ENCODE peak calls at places on chromosomes 13 and 19, in four cellular contexts. K, L, V and Z are unnamed samples. For H3K9me3, the result is how much of the 10 kb centered on the place peaks cover.

GRCh38 chr13:39779337-39780270 is 124.1 kb downstream of the COG6 start:
- DNase-seq in K (no peak), V (no peak), L (no peak), Z (no peak)

GRCh38 chr13:43516401-43516826 is 270.4 kb downstream of the ENOX1 start:
- DNase-seq in L (no peak), K (no peak), V (no peak), Z (no peak)

GRCh38 chr19:7657047-7657779 is 11.6 kb upstream of the RETN start:
- DNase-seq in V (no peak), K (no peak), L (no peak), Z (no peak)

GRCh38 chr19:42461700-42462324 is 19.1 kb upstream of the CXCL17 start:
- DNase-seq in L (no peak), K (no peak), V (peak), Z (no peak)

GRCh38 chr13:97028441-97029299 is 34.4 kb upstream of the OXGR1 start:
- DNase-seq in V (peak), K (peak), L (no peak), Z (peak)

GRCh38 chr13:31631716-31632115 is 107.6 kb upstream of the RXFP2 start:
- DNase-seq in V (no peak), K (no peak), L (no peak), Z (no peak)

GRCh38 chr13:66951426-66951825 is 278.7 kb downstream of the PCDH9 start:
- DNase-seq in K (no peak), L (no peak), V (no peak), Z (no peak)

GRCh38 chr13:44132710-44133109 is 240.9 kb upstream of the SERP2 start:
- DNase-seq in V (no peak), K (no peak), L (no peak), Z (no peak)

GRCh38 chr19:3573162-3573857 is 566 bp downstream of the HMG20B start:
- DNase-seq in L (no peak), K (peak), V (no peak), Z (no peak)

GRCh38 chr19:39401549-39402416 is 4.9 kb upstream of the ZFP36 start:
- DNase-seq in K (no peak), L (no peak), V (peak), Z (no peak)

GRCh38 chr19:55265173-55265572 is 6.4 kb upstream of the PPP6R1 start:
- DNase-seq in K (no peak), V (no peak), L (no peak), Z (no peak)

GRCh38 chr13:95858286-95859075 is 181.5 kb downstream of the DNAJC3 start:
- DNase-seq in V (no peak), L (no peak), K (no peak), Z (no peak)

GRCh38 chr13:108980237-108980636 is 350.8 kb downstream of the MYO16 start:
- DNase-seq in L (no peak), V (no peak), K (no peak), Z (no peak)

GRCh38 chr13:19713186-19713965 is 69.4 kb downstream of the PSPC1 start:
- DNase-seq in V (no peak), L (peak), K (no peak), Z (no peak)

GRCh38 chr13:67283602-67284001 is 53.5 kb upstream of the PCDH9 start:
- DNase-seq in L (no peak), V (peak), K (no peak), Z (no peak)

GRCh38 chr13:108034909-108035308 is 180.4 kb downstream of the LIG4 start:
- DNase-seq in K (no peak), L (no peak), V (no peak), Z (no peak)

GRCh38 chr13:102905905-102906304 is 60.1 kb downstream of the ERCC5 start:
- DNase-seq in L (no peak), V (no peak), K (no peak), Z (no peak)

GRCh38 chr13:61927648-61928047 is 512.0 kb upstream of the PCDH20 start:
- DNase-seq in K (no peak), L (no peak), V (no peak), Z (no peak)

GRCh38 chr19:55552620-55553019 is 7.3 kb upstream of the SBK3 start:
- DNase-seq in K (no peak), V (peak), L (no peak), Z (no peak)

GRCh38 chr13:30576528-30576927 is 41.2 kb upstream of the USPL1 start:
- DNase-seq in V (peak), K (no peak), L (no peak), Z (no peak)

GRCh38 chr13:113328851-113329250 is 31.8 kb downstream of the LAMP1 start:
- DNase-seq in K (no peak), V (no peak), L (no peak), Z (no peak)

GRCh38 chr13:95212962-95213850 is 88.0 kb downstream of the ABCC4 start:
- DNase-seq in L (no peak), V (no peak), K (no peak), Z (no peak)

GRCh38 chr19:40806385-40807146 is 7.6 kb downstream of the EGLN2 start:
- DNase-seq in K (peak), V (peak), L (no peak), Z (peak)

GRCh38 chr13:84243340-84243739 is 361.1 kb upstream of the SLITRK1 start:
- DNase-seq in V (no peak), K (no peak), L (no peak), Z (no peak)

GRCh38 chr19:39937094-39937493 is 2.7 kb upstream of the FCGBP start:
- DNase-seq in V (no peak), K (no peak), L (peak), Z (no peak)

GRCh38 chr19:17950310-17951150 is 16.4 kb upstream of the KCNN1 start:
- DNase-seq in L (no peak), V (no peak), K (peak), Z (no peak)

GRCh38 chr13:67466569-67466968 is 236.4 kb upstream of the PCDH9 start:
- DNase-seq in L (no peak), V (no peak), K (no peak), Z (no peak)

GRCh38 chr13:19836472-19836871 is 27.0 kb downstream of the ZMYM5 start:
- DNase-seq in V (no peak), K (no peak), L (no peak), Z (no peak)

GRCh38 chr19:2578391-2578826 is 102.5 kb downstream of the GADD45B start:
- DNase-seq in V (no peak), K (peak), L (no peak), Z (no peak)

GRCh38 chr13:113837554-113838355 is 26.1 kb downstream of the GAS6 start:
- DNase-seq in L (no peak), V (peak), K (no peak), Z (peak)

GRCh38 chr13:69423844-69424243 is 683.8 kb upstream of the ATXN8OS start:
- DNase-seq in L (no peak), K (no peak), V (no peak), Z (no peak)

DNA sequence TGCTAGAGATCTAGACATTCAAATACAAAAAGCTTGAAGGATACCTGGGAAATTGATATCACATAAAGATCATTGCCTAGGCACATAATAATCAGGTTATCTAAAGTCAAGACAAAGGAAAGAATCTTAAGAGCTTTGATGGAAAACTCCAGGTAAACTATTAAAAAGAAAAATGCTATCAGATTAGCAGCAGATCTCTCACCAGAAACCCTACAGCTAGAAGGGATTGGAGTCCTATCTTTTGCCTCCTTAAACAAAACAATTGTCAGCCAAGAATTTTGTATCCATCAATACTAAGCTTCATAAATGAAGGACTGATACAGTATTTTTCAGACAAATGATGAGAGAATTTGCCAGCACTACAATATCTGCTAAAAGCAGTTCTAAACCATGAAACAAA is 682.4 kb upstream of the ATXN8OS start:
- DNase-seq in K (no peak), V (no peak), L (no peak), Z (no peak)
- H3K9me3 ChIP-seq in K (under half), V (half or more), L (under half), Z (under half)

GRCh38 chr13:27962128-27962841 is 6.8 kb downstream of the CDX2 start:
- DNase-seq in K (peak), V (peak), L (no peak), Z (no peak)

GRCh38 chr13:27961227-27962085 is 7.7 kb downstream of the CDX2 start:
- DNase-seq in V (peak), L (no peak), K (no peak), Z (no peak)

GRCh38 chr13:27958928-27959539 is 10.1 kb downstream of the CDX2 start:
- DNase-seq in K (no peak), L (no peak), V (no peak), Z (no peak)

GRCh38 chr13:27959976-27960361 is 9.1 kb downstream of the CDX2 start:
- DNase-seq in V (no peak), L (no peak), K (no peak), Z (no peak)

GRCh38 chr13:27960362-27961226 is 8.5 kb downstream of the CDX2 start:
- DNase-seq in L (no peak), K (peak), V (peak), Z (no peak)
- TF ChIP-seq SUZ12 in L (no peak), K (peak), V (no peak), Z (peak)

DNA sequence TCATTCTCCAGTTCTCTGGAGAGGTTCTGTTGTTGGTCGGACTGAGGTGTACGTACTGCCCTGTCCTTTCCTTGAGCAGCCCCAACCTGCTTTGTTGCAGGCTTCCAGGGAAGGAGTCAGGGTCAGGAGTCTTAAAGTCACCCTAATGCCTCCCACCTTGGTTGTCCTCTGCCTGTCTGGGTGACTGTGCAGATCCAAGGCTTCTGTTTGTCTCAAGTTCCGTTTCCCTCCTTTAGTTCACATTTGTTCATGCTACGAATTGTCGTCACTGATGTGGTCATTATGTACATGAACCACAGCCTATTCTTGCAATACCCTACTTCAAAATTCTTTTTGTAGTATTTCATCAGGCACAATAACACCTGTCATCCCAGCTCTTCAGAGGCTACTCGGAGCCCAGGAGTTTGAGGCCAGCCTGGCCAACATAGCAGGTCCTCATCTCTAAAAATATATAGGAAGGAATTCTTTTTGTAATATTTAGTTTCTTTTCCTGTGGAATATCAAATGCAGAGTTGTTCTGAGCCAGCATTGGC is 7.4 kb downstream of the ZNF586 start:
- DNase-seq in K (no peak), L (no peak), V (no peak), Z (no peak)
- H3K9me3 ChIP-seq in K (under half), L (half or more), V (under half), Z (under half)

GRCh38 chr19:1168877-1169791 is 4.9 kb downstream of the SBNO2 start:
- DNase-seq in K (no peak), V (peak), L (no peak), Z (no peak)
- TF ChIP-seq SUZ12 in K (no peak), V (no peak), L (no peak), Z (no peak)